ENCODE peak calls at places on chromosomes 1 and 21, in four cellular contexts. E is A549, T is DMS 273 treated with DMSO at 0.1 percent for 48 hours, Y is kidney. D is an unnamed sample.

GRCh38 chr1:26015358-26015757 is 6.2 kb upstream of the EXTL1 start:
- DNase-seq in E (no peak), T (no peak), Y (no peak), D (no peak)

GRCh38 chr1:181090653-181091126 is 2.2 kb downstream of the IER5 start:
- DNase-seq in E (no peak), T (no peak), Y (no peak), D (no peak)

GRCh38 chr1:158121604-158122254 is 59.0 kb upstream of the CD1D start:
- DNase-seq in E (peak), T (peak), Y (no peak), D (no peak)

GRCh38 chr1:31843506-31843905 is 27.7 kb upstream of the SPOCD1 start:
- DNase-seq in E (no peak), T (no peak), Y (no peak), D (no peak)

GRCh38 chr1:165355221-165355976 is 1.1 kb downstream of the LMX1A start:
- DNase-seq in E (no peak), T (no peak), Y (peak), D (no peak)

GRCh38 chr1:226545806-226546596 is 2.6 kb upstream of the STUM start:
- DNase-seq in E (no peak), T (no peak), Y (peak), D (no peak)

GRCh38 chr1:23423415-23424170 is 955 bp downstream of the TCEA3 start:
- DNase-seq in E (no peak), T (no peak), Y (peak), D (no peak)

GRCh38 chr21:17454315-17455027 is 58.4 kb upstream of the CXADR start:
- DNase-seq in E (peak), T (peak), Y (no peak), D (no peak)

D was measured in NCI-H1417 treated with DMSO at 0.1 percent for 48 hours.